ENCODE peak calls at places on chromosomes 16 and 17, in five cellular contexts. W, P, A, D and O are unnamed samples.

GRCh38 chr17:17783825-17784598 is 52.8 kb downstream of the SREBF1 start:
- DNase-seq in A (peak; percentile 17), D (no peak), W (no peak), P (peak; percentile 76), O (no peak)

GRCh38 chr17:29483503-29483902 is 83.3 kb downstream of the ABHD15 start:
- DNase-seq in A (no peak), W (no peak), P (no peak), D (no peak), O (no peak)

GRCh38 chr17:66814026-66814425 is 20.9 kb upstream of the CACNG5 start:
- DNase-seq in D (no peak), A (no peak), P (no peak), W (no peak), O (no peak)

GRCh38 chr16:80197790-80198201 is 343.0 kb upstream of the DYNLRB2 start:
- DNase-seq in P (no peak), W (peak; percentile 79), A (no peak), D (no peak), O (no peak)

GRCh38 chr17:21288581-21289017 is 4.1 kb downstream of the MAP2K3 start:
- DNase-seq in D (no peak), P (no peak), W (no peak), A (peak; percentile 32), O (no peak)

GRCh38 chr17:3004150-3004801 is 59.1 kb downstream of the OR1D5 start:
- DNase-seq in A (peak; percentile 40), W (peak; percentile 78), D (no peak), P (no peak), O (peak; percentile 79)

GRCh38 chr17:72984925-72985322 is 107.6 kb downstream of the SLC39A11 start:
- DNase-seq in A (no peak), P (no peak), D (no peak), W (no peak), O (peak; percentile 82)

GRCh38 chr16:51473091-51473490 is 322.0 kb upstream of the SALL1 start:
- DNase-seq in W (no peak), A (no peak), D (no peak), P (no peak), O (no peak)

GRCh38 chr17:62064791-62065563 is at the start of gene MED13:
- DNase-seq in P (peak; percentile 64), D (peak; percentile 72), W (peak; percentile 32), A (no peak), O (no peak)

GRCh38 chr16:75296606-75297005 is 45.2 kb upstream of the BCAR1 start:
- DNase-seq in W (no peak), D (no peak), A (no peak), P (no peak), O (no peak)

GRCh38 chr17:61400058-61400785 is 579 bp downstream of the TBX2 start:
- DNase-seq in D (no peak), A (no peak), W (no peak), P (peak; percentile 52), O (no peak)

GRCh38 chr16:77599793-77600415 is 122.4 kb upstream of the NUDT7 start:
- DNase-seq in A (no peak), W (peak; percentile 41), P (peak; percentile 57), D (peak; percentile 22), O (peak; percentile 19)

GRCh38 chr17:28712037-28712704 is 483 bp upstream of the PROCA1 start:
- DNase-seq in D (peak; percentile 78), W (no peak), A (no peak), P (peak; percentile 83), O (no peak)

GRCh38 chr17:8859804-8860430 is 7.6 kb downstream of the PIK3R6 start:
- DNase-seq in A (no peak), W (no peak), D (no peak), P (no peak), O (no peak)

GRCh38 chr17:21001813-21002221 is 41.0 kb downstream of the USP22 start:
- DNase-seq in W (no peak), D (no peak), A (no peak), P (no peak), O (no peak)

GRCh38 chr17:3740611-3741073 is 16.9 kb downstream of the HASPIN start:
- DNase-seq in W (no peak), D (no peak), P (no peak), A (no peak), O (no peak)

GRCh38 chr16:79728048-79728922 is 127.7 kb upstream of the MAF start:
- DNase-seq in P (no peak), A (no peak), D (no peak), W (no peak), O (no peak)

GRCh38 chr16:4694664-4695451 is 1.5 kb downstream of the NUDT16L1 start:
- DNase-seq in D (no peak), P (no peak), W (no peak), A (no peak), O (no peak)

GRCh38 chr16:26729917-26730541 is 336.7 kb upstream of the C16orf82 start:
- DNase-seq in W (no peak), D (no peak), A (no peak), P (no peak), O (no peak)

GRCh38 chr16:58121132-58121531 is 8.0 kb downstream of the CFAP20 start:
- DNase-seq in P (no peak), W (no peak), D (peak; percentile 25), A (no peak), O (no peak)

GRCh38 chr16:58843675-58844074 is 109.6 kb upstream of the GOT2 start:
- DNase-seq in A (peak; percentile 12), W (peak; percentile 44), P (peak; percentile 52), D (peak; percentile 21), O (peak; percentile 3)

GRCh38 chr17:42436401-42436800 is 13.3 kb upstream of the CAVIN1 start:
- DNase-seq in A (no peak), D (no peak), W (peak; percentile 82), P (no peak), O (no peak)

GRCh38 chr16:75526032-75526790 is 9.7 kb downstream of the CHST5 start:
- DNase-seq in P (no peak), W (no peak), A (no peak), D (no peak), O (no peak)

GRCh38 chr16:3019594-3020246 is 448 bp upstream of the TNFRSF12A start:
- DNase-seq in A (no peak), D (no peak), P (no peak), W (no peak), O (no peak)

GRCh38 chr17:55320594-55321506 is 56.1 kb downstream of the HLF start:
- DNase-seq in W (no peak), P (no peak), A (no peak), D (no peak), O (no peak)

GRCh38 chr16:27650073-27650701 is 100.2 kb downstream of the KATNIP start:
- DNase-seq in A (no peak), P (no peak), W (no peak), D (no peak), O (no peak)

GRCh38 chr16:78444-79145 is 570 bp downstream of the MPG start:
- DNase-seq in P (no peak), D (no peak), W (no peak), A (no peak), O (no peak)

GRCh38 chr17:73237714-73238113 is 24.0 kb downstream of the CPSF4L start:
- DNase-seq in P (no peak), W (no peak), A (no peak), D (no peak), O (no peak)

GRCh38 chr16:64964126-64964540 is 157.7 kb downstream of the CDH11 start:
- DNase-seq in A (no peak), D (no peak), P (no peak), W (no peak), O (no peak)

GRCh38 chr17:49002766-49003165 is 5.6 kb downstream of the IGF2BP1 start:
- DNase-seq in A (no peak), D (no peak), W (no peak), P (no peak), O (no peak)

GRCh38 chr16:69107311-69107962 is 2.0 kb downstream of the HAS3 start:
- DNase-seq in D (no peak), W (no peak), P (peak; percentile 60), A (no peak), O (no peak)
- H3K4me3 ChIP-seq in D (no peak overlapping the region), W (no peak overlapping the region), P (peak overlapping the region; percentile 95), A (no peak overlapping the region), O (peak overlapping the region; percentile 90)

GRCh38 chr16:86611517-86611840 is 33.1 kb downstream of the FOXL1 start:
- DNase-seq in D (no peak), P (no peak), W (no peak), A (no peak), O (no peak)

GRCh38 chr16:86608301-86608747 is 30.0 kb downstream of the FOXL1 start:
- DNase-seq in W (no peak), A (no peak), P (no peak), D (no peak), O (no peak)

GRCh38 chr16:86610779-86611516 is 32.6 kb downstream of the FOXL1 start:
- DNase-seq in P (no peak), D (no peak), W (no peak), A (no peak), O (no peak)

GRCh38 chr16:86609661-86610060 is 31.3 kb downstream of the FOXL1 start:
- DNase-seq in P (no peak), W (no peak), A (no peak), D (no peak), O (no peak)

GRCh38 chr16:86609115-86609514 is 30.8 kb downstream of the FOXL1 start:
- DNase-seq in W (no peak), D (no peak), A (no peak), P (no peak), O (no peak)
- TF ChIP-seq REST in W (no peak), D (no peak), A (no peak), P (no peak), O (no peak)

GRCh38 chr17:76075364-76076099 is 951 bp downstream of the GALR2 start:
- DNase-seq in W (no peak), D (no peak), P (peak; percentile 85), A (no peak), O (no peak)
- TF ChIP-seq EZH2 in W (peak; percentile 63), D (no peak), P (peak; percentile 45), A (no peak), O (no peak)

DNA sequence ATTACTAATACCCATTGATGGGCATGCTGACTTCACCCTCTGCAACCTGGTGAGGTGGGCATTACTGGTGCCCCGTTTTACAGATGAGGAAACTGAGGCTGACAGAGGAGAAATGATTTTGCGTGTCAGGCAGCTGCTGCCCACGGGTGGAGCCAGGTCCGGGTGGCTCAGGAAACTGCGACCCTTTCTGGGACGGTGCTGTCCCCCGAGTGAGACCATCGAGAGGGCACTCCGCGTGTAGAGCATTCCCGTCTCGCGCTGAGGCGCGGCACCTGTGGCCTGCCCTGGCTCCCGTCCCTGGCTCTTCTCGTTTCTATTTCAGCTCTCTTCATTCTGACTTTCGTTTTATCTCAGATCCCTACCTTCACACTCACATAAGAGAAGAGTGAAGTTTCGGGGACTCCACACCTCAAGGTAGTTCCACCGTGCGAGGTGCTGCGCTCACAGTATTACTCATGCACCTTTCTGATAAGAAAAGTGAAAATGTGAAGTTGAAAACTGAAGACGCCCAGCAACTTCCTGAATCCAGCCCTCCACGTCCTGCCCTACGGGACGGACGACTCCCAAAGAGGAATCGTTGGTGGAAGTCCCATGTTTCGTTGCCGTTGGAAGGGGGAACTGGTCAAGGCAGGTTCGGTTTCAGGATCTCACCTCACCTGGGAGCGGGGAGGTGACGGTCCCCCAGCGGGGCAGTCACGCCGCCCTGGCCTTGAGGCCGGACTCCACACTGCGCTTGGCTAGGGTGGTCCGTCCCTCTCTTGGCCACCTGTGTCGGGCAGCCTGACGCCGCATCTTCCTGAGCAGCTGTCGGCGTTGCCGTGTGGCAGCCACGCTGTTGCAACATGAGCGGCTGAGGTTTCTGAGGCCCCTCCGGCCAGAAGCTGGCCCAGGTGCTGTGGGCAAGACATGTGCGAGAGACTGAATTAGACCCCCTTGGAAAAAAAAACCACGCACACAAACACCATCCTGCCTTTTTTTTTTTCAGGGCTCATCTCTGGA is 48.8 kb downstream of the IRF8 start:
- DNase-seq in D (no peak), A (peak; percentile 90), W (no peak), P (no peak), O (no peak)
- H3K4me3 ChIP-seq in D (no peak overlapping the region), A (peak overlapping the region; percentile 69), W (no peak overlapping the region), P (no peak overlapping the region), O (no peak overlapping the region)